ENCODE peak calls at places on chromosomes 11 and 22, in seven cellular contexts. Z is foreskin keratinocyte, Y is AG10803, Q is ovary, T is fibroblast of lung, B is body of pancreas, W is AG09309. K is an unnamed sample.

GRCh38 chr11:32952421-32952820 is 59.8 kb downstream of the QSER1 start:
- DNase-seq in Z (no peak), Y (no peak), Q (no peak), T (no peak), B (no peak), W (no peak), K (no peak)

GRCh38 chr22:44357296-44357961 is 44.7 kb upstream of the SHISAL1 start:
- DNase-seq in Z (no peak), Y (no peak), Q (no peak), T (no peak), B (peak; percentile 1), W (no peak), K (no peak)

GRCh38 chr22:38305481-38306448 is 11.5 kb downstream of the CSNK1E start:
- DNase-seq in Z (no peak), Y (no peak), Q (no peak), T (peak; percentile 68), B (peak; percentile 38), W (no peak), K (peak; percentile 53)

GRCh38 chr11:26806209-26806608 is 84.3 kb upstream of the SLC5A12 start:
- DNase-seq in Z (peak; percentile 14), Y (peak; percentile 82), Q (no peak), T (peak; percentile 59), B (no peak), W (peak; percentile 52), K (peak; percentile 4)

GRCh38 chr22:17086301-17086700 is 1.5 kb downstream of the IL17RA start:
- DNase-seq in Z (no peak), Y (no peak), Q (no peak), T (no peak), B (no peak), W (no peak), K (no peak)

GRCh38 chr22:23401111-23401909 is 178.8 kb downstream of the IGLL1 start:
- DNase-seq in Z (peak; percentile 85), Y (peak; percentile 70), Q (no peak), T (peak; percentile 96), B (no peak), W (peak; percentile 62), K (peak; percentile 37)

GRCh38 chr11:70454197-70454767 is 56.0 kb downstream of the CTTN start:
- DNase-seq in Z (no peak), Y (no peak), Q (no peak), T (no peak), B (no peak), W (no peak), K (no peak)

GRCh38 chr22:49469896-49470740 is 357.6 kb downstream of the BRD1 start:
- DNase-seq in Z (no peak), Y (no peak), Q (no peak), T (no peak), B (no peak), W (no peak), K (no peak)

GRCh38 chr11:61505640-61506155 is 2.9 kb upstream of the LRRC10B start:
- DNase-seq in Z (no peak), Y (peak; percentile 18), Q (no peak), T (no peak), B (no peak), W (no peak), K (no peak)

GRCh38 chr11:61510178-61510979 is 1.8 kb downstream of the LRRC10B start:
- DNase-seq in Z (no peak), Y (no peak), Q (no peak), T (no peak), B (no peak), W (no peak), K (no peak)

GRCh38 chr11:61507012-61507768 is 1.4 kb upstream of the LRRC10B start:
- DNase-seq in Z (no peak), Y (no peak), Q (no peak), T (no peak), B (no peak), W (no peak), K (no peak)

GRCh38 chr11:61509058-61510029 is 795 bp downstream of the LRRC10B start:
- DNase-seq in Z (peak; percentile 66), Y (peak; percentile 63), Q (no peak), T (peak; percentile 73), B (peak; percentile 74), W (peak; percentile 18), K (peak; percentile 65)

GRCh38 chr11:61507962-61508824 is at the start of gene LRRC10B:
- DNase-seq in Z (no peak), Y (no peak), Q (no peak), T (no peak), B (peak; percentile 40), W (no peak), K (no peak)
- TF ChIP-seq CTCF in Z (no peak), Y (no peak), Q (no peak), T (no peak), B (no peak), W (no peak), K (no peak)

GRCh38 chr11:68826726-68827125 is 15.0 kb downstream of the CPT1A start:
- DNase-seq in Z (no peak), Y (no peak), Q (no peak), T (no peak), B (no peak), W (no peak), K (no peak)

GRCh38 chr11:68828957-68829356 is 12.8 kb downstream of the CPT1A start:
- DNase-seq in Z (no peak), Y (no peak), Q (no peak), T (no peak), B (no peak), W (no peak), K (no peak)

GRCh38 chr11:68825603-68826002 is 16.1 kb downstream of the CPT1A start:
- DNase-seq in Z (no peak), Y (no peak), Q (no peak), T (no peak), B (peak; percentile 74), W (no peak), K (no peak)

GRCh38 chr11:68828155-68828931 is 13.4 kb downstream of the CPT1A start:
- DNase-seq in Z (no peak), Y (no peak), Q (no peak), T (no peak), B (peak; percentile 65), W (no peak), K (no peak)

DNA sequence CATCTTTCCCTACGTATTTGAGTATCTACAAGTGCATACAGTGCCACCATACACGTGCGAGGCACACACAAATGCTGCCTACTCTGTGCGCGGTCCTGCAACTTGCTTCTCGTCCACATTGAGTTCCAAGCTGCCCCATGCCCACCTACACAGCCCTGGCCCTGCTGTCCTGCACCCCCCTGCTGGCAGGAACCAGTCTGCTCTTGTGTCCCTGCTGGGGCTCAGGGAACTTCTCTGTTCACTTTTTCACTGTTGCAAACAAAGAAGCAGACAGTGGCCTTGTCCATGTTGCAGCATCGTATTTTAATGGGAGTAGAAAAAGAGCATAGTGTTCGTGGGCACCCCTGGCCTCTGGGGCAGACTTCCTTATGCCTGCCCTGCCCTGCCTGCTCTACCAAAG is 14.0 kb downstream of the CPT1A start:
- DNase-seq in Z (no peak), Y (no peak), Q (no peak), T (no peak), B (no peak), W (no peak), K (no peak)
- TF ChIP-seq CTCF in Z (no peak), Y (no peak), Q (no peak), T (no peak), B (no peak), W (no peak), K (no peak)

GRCh38 chr11:30192620-30193019 is 38.2 kb upstream of the FSHB start:
- DNase-seq in Z (no peak), Y (no peak), Q (no peak), T (no peak), B (no peak), W (no peak), K (no peak)

GRCh38 chr11:30197869-30198268 is 32.9 kb upstream of the FSHB start:
- DNase-seq in Z (peak; percentile 97), Y (no peak), Q (no peak), T (no peak), B (no peak), W (no peak), K (no peak)

DNA sequence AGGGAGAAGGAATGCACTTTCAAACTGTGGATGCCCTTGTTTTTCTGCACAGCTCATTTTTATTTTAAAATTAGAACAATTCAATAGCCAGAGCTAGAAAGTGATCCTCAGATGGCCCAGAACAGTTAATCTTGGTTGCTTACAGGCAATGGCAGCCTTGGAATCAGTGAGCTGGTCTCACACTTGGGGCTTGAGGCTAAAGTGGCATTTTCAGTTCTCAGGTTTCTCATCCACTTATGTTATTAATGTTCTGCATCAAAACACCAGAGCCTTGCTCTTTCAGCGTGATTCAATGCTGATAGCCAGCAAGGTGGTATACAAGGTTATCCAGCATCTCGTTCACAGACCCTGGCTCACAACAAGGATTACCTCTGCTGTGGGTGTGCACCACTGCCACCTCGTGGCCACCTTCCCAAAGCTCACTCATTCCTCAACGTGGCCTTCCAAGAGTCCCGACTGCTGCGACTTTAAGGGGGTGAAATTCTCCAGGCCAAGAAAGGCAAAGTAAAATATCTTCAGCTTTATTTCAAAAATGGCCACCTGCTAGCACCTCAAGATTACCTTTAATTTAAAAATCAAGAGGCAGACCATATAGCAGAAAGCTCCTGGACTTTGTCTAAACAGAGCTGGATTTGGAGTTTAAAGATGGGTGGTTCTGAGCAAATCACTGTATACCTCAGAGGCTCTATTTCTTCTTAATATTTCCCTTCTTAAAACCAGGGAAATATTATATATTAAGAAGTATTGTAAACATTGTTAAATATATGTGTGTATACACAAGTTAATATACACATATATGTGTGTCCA is 34.2 kb upstream of the FSHB start:
- DNase-seq in Z (peak; percentile 33), Y (peak; percentile 42), Q (peak; percentile 35), T (peak; percentile 20), B (peak; percentile 71), W (no peak), K (peak; percentile 77)
- TF ChIP-seq CTCF in Z (peak; percentile 73), Y (peak; percentile 87), Q (no peak), T (peak; percentile 64), B (peak; percentile 71), W (peak; percentile 57), K (peak; percentile 95)

GRCh38 chr11:133828861-133829260 is 16.5 kb downstream of the SPATA19 start:
- DNase-seq in Z (no peak), Y (no peak), Q (no peak), T (no peak), B (no peak), W (no peak), K (no peak)

GRCh38 chr11:133832096-133833081 is 12.9 kb downstream of the SPATA19 start:
- DNase-seq in Z (no peak), Y (no peak), Q (no peak), T (no peak), B (no peak), W (no peak), K (no peak)

GRCh38 chr11:133829566-133829965 is 15.7 kb downstream of the SPATA19 start:
- DNase-seq in Z (no peak), Y (no peak), Q (no peak), T (no peak), B (no peak), W (no peak), K (no peak)

GRCh38 chr11:133833101-133833898 is 12.0 kb downstream of the SPATA19 start:
- DNase-seq in Z (no peak), Y (no peak), Q (no peak), T (no peak), B (no peak), W (no peak), K (no peak)

DNA sequence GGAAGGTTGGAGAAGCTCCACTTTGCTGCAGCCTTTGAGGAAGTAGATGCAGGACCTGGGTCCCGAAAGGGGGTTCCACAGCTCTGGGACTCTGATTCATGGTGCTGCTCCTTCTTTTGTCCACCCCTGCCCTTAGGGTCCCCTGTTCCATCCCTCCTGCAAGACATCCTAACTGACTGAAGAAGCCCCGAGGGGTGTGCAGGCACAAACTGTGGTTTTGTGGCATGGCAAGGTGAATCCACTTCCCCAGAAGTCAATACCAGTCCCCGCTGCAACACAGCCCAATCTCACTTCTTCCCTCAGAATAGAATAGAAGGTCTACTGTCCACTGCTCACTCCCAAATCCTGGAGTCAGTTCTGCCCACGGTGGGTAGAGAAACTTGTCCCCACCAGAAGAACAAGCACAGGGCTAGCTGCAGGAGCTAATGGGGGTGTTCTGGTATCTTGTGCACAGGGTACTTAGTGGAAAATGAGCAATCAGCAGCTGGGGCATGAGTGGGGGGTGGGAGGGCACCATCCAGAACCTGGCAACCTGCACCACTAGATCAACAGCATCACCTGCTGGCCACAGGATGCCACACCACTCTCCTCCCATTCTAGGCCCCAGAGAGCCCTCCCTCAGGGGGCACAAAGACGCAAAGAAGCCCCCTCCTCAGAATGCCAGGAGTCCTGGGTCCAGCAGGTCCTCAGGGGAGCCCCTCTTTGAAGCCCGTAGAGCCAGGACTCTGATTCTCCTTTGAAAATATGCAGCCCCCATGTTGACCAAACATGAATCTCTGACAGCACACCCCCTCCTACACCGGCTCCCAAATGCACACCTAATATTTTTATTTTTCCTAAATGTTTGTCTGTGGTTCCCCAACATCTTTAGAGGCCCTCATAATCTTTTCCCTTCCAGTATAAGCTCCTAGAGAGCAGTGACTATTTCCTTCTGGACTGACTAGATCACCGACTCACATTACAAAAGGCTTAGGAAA is 14.1 kb downstream of the SPATA19 start:
- DNase-seq in Z (no peak), Y (no peak), Q (no peak), T (no peak), B (no peak), W (no peak), K (no peak)
- TF ChIP-seq CTCF in Z (peak; percentile 12), Y (no peak), Q (no peak), T (no peak), B (no peak), W (no peak), K (no peak)